ENCODE peak calls at places on chromosome 18, in six cellular contexts. T is mammary epithelial cell, S is mesendoderm, A is BJ, H is keratinocyte, E is NT2/D1. Z is an unnamed sample.
A peak's percentile ranks its signal among the peaks of the same experiment; 100 is the strongest.

GRCh38 chr18:47801817-47802216 is 128.6 kb downstream of the SMAD2 start:
- DNase-seq in T (no peak), S (no peak), A (no peak), H (no peak), E (no peak), Z (no peak)

GRCh38 chr18:37385846-37386435 is 179.7 kb downstream of the CELF4 start:
- DNase-seq in T (peak; percentile 8), S (no peak), A (no peak), H (no peak), E (no peak), Z (no peak)

GRCh38 chr18:13553449-13553848 is 172.9 kb downstream of the FAM210A start:
- DNase-seq in T (no peak), S (no peak), A (no peak), H (no peak), E (no peak), Z (no peak)

GRCh38 chr18:68489018-68489792 is 225.7 kb downstream of the TMX3 start:
- DNase-seq in T (no peak), S (peak; percentile 67), A (no peak), H (no peak), E (peak; percentile 50), Z (peak; percentile 76)

GRCh38 chr18:5937086-5937485 is 41.8 kb upstream of the TMEM200C start:
- DNase-seq in T (no peak), S (no peak), A (no peak), H (no peak), E (no peak), Z (no peak)

GRCh38 chr18:33959609-33960008 is 265.1 kb downstream of the NOL4 start:
- DNase-seq in T (no peak), S (peak; percentile 90), A (no peak), H (no peak), E (no peak), Z (no peak)

GRCh38 chr18:6405237-6406074 is 9.3 kb downstream of the L3MBTL4 start:
- DNase-seq in T (no peak), S (no peak), A (no peak), H (no peak), E (no peak), Z (no peak)

GRCh38 chr18:4200399-4200798 is 254.7 kb downstream of the DLGAP1 start:
- DNase-seq in T (no peak), S (no peak), A (no peak), H (no peak), E (no peak), Z (no peak)

GRCh38 chr18:45637546-45638327 is 22.5 kb downstream of the SLC14A2 start:
- DNase-seq in T (no peak), S (peak; percentile 19), A (no peak), H (no peak), E (no peak), Z (no peak)

GRCh38 chr18:69161383-69162028 is 239.2 kb upstream of the DOK6 start:
- DNase-seq in T (no peak), S (peak; percentile 11), A (peak; percentile 19), H (no peak), E (no peak), Z (no peak)

GRCh38 chr18:77622009-77622692 is 372.5 kb downstream of the GALR1 start:
- DNase-seq in T (no peak), S (no peak), A (no peak), H (no peak), E (no peak), Z (no peak)

GRCh38 chr18:76426738-76427305 is 68.2 kb downstream of the ZNF516 start:
- DNase-seq in T (no peak), S (peak; percentile 71), A (no peak), H (no peak), E (no peak), Z (peak; percentile 82)

GRCh38 chr18:43159091-43159490 is 43.6 kb upstream of the RIT2 start:
- DNase-seq in T (no peak), S (no peak), A (no peak), H (no peak), E (no peak), Z (no peak)

GRCh38 chr18:77114564-77115391 is 17.8 kb downstream of the MBP start:
- DNase-seq in T (peak; percentile 99), S (peak; percentile 75), A (peak; percentile 68), H (peak; percentile 99), E (no peak), Z (no peak)

GRCh38 chr18:644395-645004 is 13.0 kb upstream of the TYMS start:
- DNase-seq in T (peak; percentile 42), S (no peak), A (no peak), H (no peak), E (no peak), Z (no peak)

GRCh38 chr18:73564073-73564472 is 583.6 kb downstream of the FBXO15 start:
- DNase-seq in T (peak; percentile 86), S (peak; percentile 6), A (peak; percentile 57), H (peak; percentile 25), E (no peak), Z (no peak)

GRCh38 chr18:71115261-71115660 is 826.4 kb downstream of the SOCS6 start:
- DNase-seq in T (no peak), S (no peak), A (no peak), H (no peak), E (no peak), Z (no peak)

GRCh38 chr18:7626922-7627440 is 59.9 kb downstream of the PTPRM start:
- DNase-seq in T (peak; percentile 65), S (peak; percentile 88), A (no peak), H (peak; percentile 9), E (no peak), Z (no peak)

GRCh38 chr18:30016179-30016578 is 1026.4 kb downstream of the DSC3 start:
- DNase-seq in T (peak; percentile 11), S (peak; percentile 78), A (no peak), H (no peak), E (no peak), Z (no peak)

GRCh38 chr18:63297678-63298392 is 21.7 kb downstream of the BCL2 start:
- DNase-seq in T (no peak), S (peak; percentile 37), A (no peak), H (no peak), E (no peak), Z (no peak)
- H3K36me3 ChIP-seq in T (no peaks in the 10 kb centered on the region), S (no peaks in the 10 kb centered on the region), A (no peaks in the 10 kb centered on the region), H (no peaks in the 10 kb centered on the region), E (no peaks in the 10 kb centered on the region), Z (no peaks in the 10 kb centered on the region)

GRCh38 chr18:50928551-50928950 is 39.3 kb upstream of the ELAC1 start:
- DNase-seq in T (peak; percentile 12), S (no peak), A (no peak), H (no peak), E (no peak), Z (no peak)

GRCh38 chr18:50924372-50924771 is 43.5 kb upstream of the ELAC1 start:
- DNase-seq in T (no peak), S (no peak), A (no peak), H (no peak), E (no peak), Z (no peak)

GRCh38 chr18:50926521-50926920 is 41.3 kb upstream of the ELAC1 start:
- DNase-seq in T (no peak), S (no peak), A (no peak), H (no peak), E (no peak), Z (no peak)
- H3K36me3 ChIP-seq in T (peaks cover 11% of the 10 kb centered on the region), S (no peaks in the 10 kb centered on the region), A (no peaks in the 10 kb centered on the region), H (peaks cover 3% of the 10 kb centered on the region), E (peaks cover 21% of the 10 kb centered on the region), Z (peaks cover 37% of the 10 kb centered on the region)

GRCh38 chr18:12336887-12337286 is 28.8 kb downstream of the TUBB6 start:
- DNase-seq in T (peak; percentile 68), S (peak; percentile 90), A (no peak), H (no peak), E (no peak), Z (peak; percentile 49)

GRCh38 chr18:12336251-12336650 is 28.2 kb downstream of the TUBB6 start:
- DNase-seq in T (peak; percentile 54), S (peak; percentile 91), A (no peak), H (no peak), E (peak; percentile 74), Z (peak; percentile 63)

GRCh38 chr18:12333650-12334279 is 25.7 kb downstream of the TUBB6 start:
- DNase-seq in T (no peak), S (no peak), A (no peak), H (no peak), E (no peak), Z (no peak)

GRCh38 chr18:12335503-12335902 is 27.5 kb downstream of the TUBB6 start:
- DNase-seq in T (no peak), S (no peak), A (no peak), H (no peak), E (no peak), Z (no peak)

GRCh38 chr18:12334280-12335262 is 26.5 kb downstream of the TUBB6 start:
- DNase-seq in T (no peak), S (peak; percentile 63), A (no peak), H (no peak), E (no peak), Z (no peak)
- H3K36me3 ChIP-seq in T (peaks cover 6% of the 10 kb centered on the region), S (no peaks in the 10 kb centered on the region), A (peaks cover 11% of the 10 kb centered on the region), H (peaks cover 11% of the 10 kb centered on the region), E (peaks cover 32% of the 10 kb centered on the region), Z (peaks cover 61% of the 10 kb centered on the region)

GRCh38 chr18:79707671-79708070 is 28.1 kb downstream of the CTDP1 start:
- DNase-seq in T (no peak), S (no peak), A (no peak), H (no peak), E (no peak), Z (no peak)

GRCh38 chr18:79706006-79706405 is 26.4 kb downstream of the CTDP1 start:
- DNase-seq in T (no peak), S (no peak), A (no peak), H (no peak), E (no peak), Z (no peak)

GRCh38 chr18:79707239-79707638 is 27.6 kb downstream of the CTDP1 start:
- DNase-seq in T (no peak), S (no peak), A (no peak), H (no peak), E (no peak), Z (no peak)

GRCh38 chr18:79705272-79705671 is 25.7 kb downstream of the CTDP1 start:
- DNase-seq in T (no peak), S (no peak), A (no peak), H (no peak), E (no peak), Z (no peak)

GRCh38 chr18:79706658-79707057 is 27.1 kb downstream of the CTDP1 start:
- DNase-seq in T (no peak), S (no peak), A (no peak), H (no peak), E (no peak), Z (no peak)
- H3K36me3 ChIP-seq in T (peaks cover 2% of the 10 kb centered on the region), S (peaks cover 3% of the 10 kb centered on the region), A (peaks cover 19% of the 10 kb centered on the region), H (peaks cover 14% of the 10 kb centered on the region), E (peaks cover 85% of the 10 kb centered on the region), Z (peaks cover 32% of the 10 kb centered on the region)

DNA sequence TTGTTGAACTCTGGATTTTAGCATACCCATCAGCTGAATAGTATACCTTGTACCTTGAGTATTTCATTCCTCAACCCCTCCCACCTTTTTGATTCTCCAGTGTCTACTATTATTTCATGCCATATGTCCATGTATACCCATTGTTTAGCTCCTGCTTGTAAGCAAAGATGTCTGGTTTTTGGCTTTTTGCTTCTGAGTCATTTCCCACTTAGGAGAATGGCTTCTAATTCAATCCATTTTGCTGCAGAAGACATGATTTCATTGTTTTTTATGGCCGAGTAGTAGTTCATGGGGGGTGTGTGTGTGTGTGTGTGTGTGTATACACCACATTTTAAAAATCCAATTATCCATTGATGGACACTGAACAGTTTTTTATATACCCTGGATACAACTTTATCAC is 24.3 kb upstream of the MOCOS start:
- DNase-seq in T (no peak), S (no peak), A (no peak), H (no peak), E (no peak), Z (no peak)
- H3K36me3 ChIP-seq in T (peaks cover 27% of the 10 kb centered on the region), S (peaks cover 2% of the 10 kb centered on the region), A (peaks cover 22% of the 10 kb centered on the region), H (peaks cover 21% of the 10 kb centered on the region), E (peaks cover 63% of the 10 kb centered on the region), Z (peaks cover 61% of the 10 kb centered on the region)